ENCODE peak calls at places on chromosome 21, in nine cellular contexts. C is vagina, T is ovary, P is prostate gland, L is transverse colon, A is sigmoid colon, W is GM12878, I is body of pancreas, O is Peyer's patch. N is an unnamed sample. For H3K27me3, the result is how much of the 10 kb centered on the place peaks cover.

GRCh38 chr21:34129971-34130597 is 56.7 kb downstream of the MRPS6 start:
- DNase-seq in I (no peak), L (no peak), P (no peak), T (no peak), C (no peak), A (no peak), O (no peak), W (no peak), N (no peak)

GRCh38 chr21:27429612-27430361 is 462.9 kb upstream of the ADAMTS5 start:
- DNase-seq in P (no peak), O (no peak), C (no peak), W (no peak), I (no peak), L (no peak), T (no peak), A (no peak), N (peak)

GRCh38 chr21:31299291-31300147 is 44.5 kb downstream of the TIAM1 start:
- DNase-seq in O (no peak), P (peak), W (peak), A (no peak), I (no peak), L (no peak), T (no peak), C (no peak), N (no peak)

GRCh38 chr21:42144221-42144620 is 73.1 kb downstream of the UMODL1 start:
- DNase-seq in I (no peak), P (no peak), A (peak), C (no peak), T (no peak), W (no peak), L (no peak), O (no peak), N (no peak)

GRCh38 chr21:28537371-28538079 is 455.2 kb downstream of the LTN1 start:
- DNase-seq in L (no peak), W (no peak), T (no peak), O (no peak), C (no peak), A (no peak), P (no peak), I (no peak), N (no peak)

GRCh38 chr21:41316641-41317392 is at the start of gene FAM3B:
- DNase-seq in W (no peak), L (peak), P (no peak), A (no peak), O (no peak), I (peak), T (no peak), C (no peak), N (no peak)

GRCh38 chr21:23963454-23963853 is 1643.8 kb downstream of the MRPL39 start:
- DNase-seq in L (no peak), A (no peak), O (no peak), W (no peak), P (no peak), I (no peak), T (no peak), C (no peak), N (no peak)

GRCh38 chr21:31383770-31384169 is 39.7 kb upstream of the TIAM1 start:
- DNase-seq in A (no peak), O (no peak), I (no peak), T (no peak), C (no peak), P (no peak), W (no peak), L (no peak), N (no peak)

GRCh38 chr21:22575165-22575584 is 1577.0 kb downstream of the NCAM2 start:
- DNase-seq in L (no peak), P (no peak), I (no peak), O (no peak), A (no peak), W (no peak), C (no peak), T (no peak), N (no peak)

GRCh38 chr21:42525228-42525604 is 11.6 kb downstream of the SLC37A1 start:
- DNase-seq in P (no peak), L (no peak), I (no peak), W (no peak), T (peak), O (no peak), A (peak), C (no peak), N (no peak)

GRCh38 chr21:28066051-28066450 is 926.6 kb downstream of the LTN1 start:
- DNase-seq in C (no peak), I (no peak), O (no peak), L (no peak), A (no peak), T (no peak), P (no peak), W (no peak), N (no peak)

GRCh38 chr21:18986197-18986596 is 582.6 kb upstream of the TMPRSS15 start:
- DNase-seq in O (no peak), P (no peak), T (no peak), L (no peak), A (peak), W (no peak), C (no peak), I (no peak), N (no peak)

GRCh38 chr21:19864456-19864855 is 1133.8 kb upstream of the NCAM2 start:
- DNase-seq in T (no peak), A (no peak), L (no peak), W (no peak), P (no peak), O (no peak), C (no peak), I (no peak), N (no peak)

GRCh38 chr21:42614391-42614790 is 39.0 kb upstream of the PDE9A start:
- DNase-seq in O (no peak), L (no peak), A (no peak), P (no peak), C (no peak), W (no peak), I (no peak), T (no peak), N (no peak)

GRCh38 chr21:41689289-41689583 is 77.6 kb downstream of the RIPK4 start:
- DNase-seq in W (no peak), A (no peak), I (no peak), O (no peak), P (no peak), L (no peak), T (no peak), C (no peak), N (no peak)

GRCh38 chr21:42163511-42163863 is 55.5 kb upstream of the ABCG1 start:
- DNase-seq in T (no peak), W (no peak), O (no peak), C (peak), L (no peak), A (no peak), I (no peak), P (no peak), N (no peak)

DNA sequence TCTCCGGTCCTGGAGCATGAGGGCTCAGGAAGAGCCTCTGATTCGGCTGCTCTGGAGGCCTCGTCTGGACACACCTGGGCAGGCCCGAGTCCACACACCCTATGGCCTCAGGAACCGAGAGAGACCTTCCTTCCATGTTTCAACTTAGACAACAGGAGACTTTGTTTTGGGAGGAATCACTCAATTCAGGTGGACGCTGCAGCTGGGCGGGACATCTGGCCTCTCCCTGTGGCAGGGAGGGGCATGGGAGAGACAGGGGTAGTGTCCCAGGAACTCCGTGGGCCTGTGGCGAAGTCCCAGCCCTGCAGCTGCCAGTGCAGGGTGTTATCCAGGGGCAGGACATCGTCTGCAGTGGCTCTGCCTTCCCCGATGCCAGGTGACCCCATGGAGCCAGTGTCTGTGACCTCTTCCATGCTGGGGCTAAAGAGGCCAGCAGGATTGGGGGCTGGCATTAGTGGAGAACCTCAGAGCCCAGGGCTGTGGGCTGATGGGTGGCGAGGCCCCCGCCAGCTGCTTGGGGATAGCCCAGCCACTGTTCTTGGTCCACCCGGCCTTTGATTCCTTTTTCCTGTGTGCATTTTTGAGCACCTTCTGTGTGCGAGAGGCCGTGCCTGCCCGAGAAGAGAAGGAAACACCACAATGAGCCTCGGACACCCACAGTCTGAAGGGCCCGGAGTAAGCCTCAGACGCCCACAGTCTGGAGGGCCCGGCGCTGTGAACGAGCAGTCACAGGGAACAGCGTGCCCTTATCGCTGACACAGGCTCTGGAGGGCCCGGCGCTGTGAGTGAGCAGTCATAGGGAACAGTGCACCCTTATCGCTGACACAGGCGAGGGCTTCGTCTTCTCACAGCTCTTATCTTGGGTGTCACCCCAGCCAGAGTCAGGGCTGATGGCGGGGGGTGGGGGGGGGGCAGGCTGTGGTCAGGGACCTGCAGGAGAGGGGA is 6.2 kb downstream of the COL18A1 start:
- DNase-seq in A (peak), L (no peak), P (no peak), O (no peak), C (no peak), W (no peak), I (no peak), T (peak), N (peak)
- TF ChIP-seq POLR2A in A (no peak), L (no peak), P (no peak), O (no peak), C (no peak), W (no peak), I (no peak), T (no peak), N (no peak)

GRCh38 chr21:45942011-45942546 is 39.5 kb upstream of the COL6A1 start:
- DNase-seq in T (no peak), C (no peak), I (no peak), A (no peak), W (no peak), L (no peak), O (no peak), P (no peak), N (no peak)

GRCh38 chr21:45944601-45945000 is 37.0 kb upstream of the COL6A1 start:
- DNase-seq in T (no peak), W (no peak), A (no peak), P (no peak), C (no peak), L (no peak), O (no peak), I (no peak), N (peak)

GRCh38 chr21:45943630-45944540 is 37.7 kb upstream of the COL6A1 start:
- DNase-seq in T (no peak), A (no peak), I (no peak), W (no peak), P (no peak), C (no peak), O (no peak), L (no peak), N (peak)

GRCh38 chr21:45941338-45941710 is 40.2 kb upstream of the COL6A1 start:
- DNase-seq in A (no peak), I (no peak), P (no peak), C (no peak), W (no peak), L (no peak), T (no peak), O (no peak), N (no peak)

DNA sequence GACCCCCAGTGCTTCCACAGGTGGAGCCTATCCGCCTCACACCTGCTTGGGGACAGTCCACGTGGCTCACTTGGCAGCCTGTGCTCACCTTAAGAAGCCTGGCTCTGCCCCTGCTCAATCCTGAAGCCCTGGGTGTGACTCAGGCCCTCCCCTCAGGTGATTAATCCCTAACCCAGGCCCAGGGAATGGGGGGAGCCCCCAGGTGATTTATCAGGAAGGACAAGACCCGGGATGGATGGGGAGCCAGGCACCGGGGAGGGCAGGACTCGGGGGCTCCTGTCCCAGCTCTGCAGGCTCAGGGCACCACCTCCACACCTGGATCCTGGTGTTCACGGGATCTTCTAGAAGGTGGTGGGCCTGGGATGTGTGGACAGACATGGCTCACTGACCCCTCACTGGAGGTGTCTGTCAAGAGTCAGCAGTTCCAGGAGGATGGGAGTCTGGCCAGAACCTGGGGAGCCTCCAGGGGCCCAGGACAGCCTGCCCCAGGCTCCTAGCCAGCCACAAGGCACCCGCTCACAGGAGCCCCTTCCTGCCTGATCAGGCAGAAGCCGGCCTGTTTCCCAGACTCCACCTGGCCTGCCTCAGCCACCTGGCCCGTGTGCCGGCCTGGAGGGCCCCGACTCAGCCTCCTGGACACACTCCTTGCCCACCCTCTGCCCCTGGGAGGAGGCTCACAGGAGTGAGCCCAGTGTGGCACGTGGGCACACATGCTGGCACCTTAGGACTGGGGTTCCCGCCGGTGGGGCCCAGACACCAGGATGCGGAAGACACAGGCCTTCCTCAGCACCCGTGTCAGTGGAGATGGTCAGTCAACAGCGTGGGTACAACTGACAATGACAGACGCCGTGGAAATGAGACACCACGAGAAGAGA is 38.6 kb upstream of the COL6A1 start:
- DNase-seq in P (no peak), O (no peak), L (no peak), I (no peak), T (no peak), W (no peak), C (no peak), A (no peak), N (no peak)
- H3K27me3 ChIP-seq in P (under half), O (under half), L (under half), I (under half), T (under half), W (under half), C (under half), A (under half), N (under half)

DNA sequence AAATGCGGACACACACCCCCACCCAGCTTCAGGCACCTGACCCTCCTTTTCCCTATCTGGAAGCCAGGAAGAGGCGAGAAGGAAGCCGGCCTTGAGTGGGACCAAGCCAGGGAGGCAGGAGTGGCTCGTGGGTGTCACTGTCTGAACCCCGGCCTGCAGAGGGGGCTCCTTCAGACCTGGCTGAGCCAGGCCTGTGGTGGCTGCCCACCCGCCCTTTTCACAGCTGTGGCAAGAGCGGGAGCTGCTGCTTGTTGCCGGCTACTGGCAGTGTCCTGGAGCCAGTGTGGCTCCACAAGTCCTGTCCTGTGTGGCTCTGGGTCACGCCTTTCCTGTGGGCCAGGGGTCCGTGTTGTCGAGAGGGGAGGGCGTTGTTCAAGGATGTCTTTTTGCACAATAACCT is 1.2 kb downstream of the PFKL start:
- DNase-seq in A (no peak), P (no peak), T (no peak), O (no peak), I (no peak), W (no peak), L (no peak), C (no peak), N (no peak)
- H3K27ac ChIP-seq in A (peak), P (peak), T (peak), O (peak), I (peak), W (peak), L (peak), C (peak), N (peak)

GRCh38 chr21:14762734-14763694 is 216.9 kb upstream of the SAMSN1 start:
- DNase-seq in O (no peak), A (no peak), L (no peak), P (no peak), C (no peak), T (no peak), I (no peak), W (peak), N (no peak)
- TF ChIP-seq POLR2A in O (no peak), A (no peak), L (peak), P (no peak), C (no peak), T (no peak), I (no peak), W (no peak), N (no peak)

GRCh38 chr21:44918581-44919033 is 2.1 kb downstream of the ITGB2 start:
- DNase-seq in O (no peak), L (no peak), W (no peak), A (no peak), I (no peak), T (no peak), C (no peak), P (no peak), N (no peak)

GRCh38 chr21:44918107-44918470 is 2.6 kb downstream of the ITGB2 start:
- DNase-seq in P (no peak), L (no peak), O (no peak), I (no peak), W (no peak), T (no peak), A (no peak), C (no peak), N (no peak)

GRCh38 chr21:44920694-44921604 is at the start of gene ITGB2:
- DNase-seq in L (peak), W (no peak), P (no peak), C (no peak), I (peak), T (no peak), O (peak), A (no peak), N (no peak)

GRCh38 chr21:44919913-44920693 is 596 bp downstream of the ITGB2 start:
- DNase-seq in P (no peak), A (no peak), T (no peak), W (no peak), C (no peak), I (no peak), O (no peak), L (no peak), N (peak)

DNA sequence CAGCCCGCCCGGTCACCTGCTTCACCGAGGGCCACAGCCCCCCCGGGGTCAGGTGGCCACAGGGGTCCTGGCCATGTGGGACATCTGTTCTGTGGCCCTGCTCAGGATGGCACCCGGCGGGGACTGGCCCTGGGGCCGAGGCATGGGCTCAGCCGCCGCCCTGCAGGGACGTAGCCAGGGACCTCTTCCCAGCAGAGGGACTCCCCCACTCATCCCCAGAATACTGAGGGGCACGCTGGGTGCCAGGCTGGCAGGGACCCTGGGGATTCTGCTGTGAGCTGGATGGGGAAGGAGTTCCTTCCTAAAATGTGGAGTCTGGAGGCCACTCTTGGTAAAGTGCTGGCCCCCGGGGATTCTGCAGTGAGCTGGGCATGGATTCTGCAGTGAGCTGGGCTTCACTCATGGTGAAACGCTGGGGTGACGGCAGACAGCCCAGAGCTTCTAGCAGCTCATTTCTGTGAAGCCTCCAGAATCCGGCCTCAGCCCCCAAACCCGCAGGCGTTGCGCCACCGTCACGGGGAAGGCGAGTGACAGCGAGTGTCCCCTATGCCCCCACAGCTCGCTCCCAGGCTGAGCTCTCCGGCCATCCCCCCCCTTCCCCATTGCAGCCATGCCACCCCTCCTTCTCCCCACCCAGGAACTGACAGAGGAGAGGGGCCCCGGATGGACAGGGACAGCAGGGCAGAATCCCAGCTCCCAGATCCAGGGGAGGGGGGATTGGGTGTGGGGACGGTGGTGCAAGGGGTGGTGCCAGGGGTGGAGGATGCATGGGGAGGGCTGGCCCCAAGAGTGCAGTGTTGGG is 1.4 kb downstream of the ITGB2 start:
- DNase-seq in W (no peak), C (no peak), O (no peak), I (peak), A (no peak), L (no peak), T (peak), P (no peak), N (peak)
- H3K27me3 ChIP-seq in W (under half), C (under half), O (under half), I (under half), A (under half), L (under half), T (under half), P (under half), N (under half)

DNA sequence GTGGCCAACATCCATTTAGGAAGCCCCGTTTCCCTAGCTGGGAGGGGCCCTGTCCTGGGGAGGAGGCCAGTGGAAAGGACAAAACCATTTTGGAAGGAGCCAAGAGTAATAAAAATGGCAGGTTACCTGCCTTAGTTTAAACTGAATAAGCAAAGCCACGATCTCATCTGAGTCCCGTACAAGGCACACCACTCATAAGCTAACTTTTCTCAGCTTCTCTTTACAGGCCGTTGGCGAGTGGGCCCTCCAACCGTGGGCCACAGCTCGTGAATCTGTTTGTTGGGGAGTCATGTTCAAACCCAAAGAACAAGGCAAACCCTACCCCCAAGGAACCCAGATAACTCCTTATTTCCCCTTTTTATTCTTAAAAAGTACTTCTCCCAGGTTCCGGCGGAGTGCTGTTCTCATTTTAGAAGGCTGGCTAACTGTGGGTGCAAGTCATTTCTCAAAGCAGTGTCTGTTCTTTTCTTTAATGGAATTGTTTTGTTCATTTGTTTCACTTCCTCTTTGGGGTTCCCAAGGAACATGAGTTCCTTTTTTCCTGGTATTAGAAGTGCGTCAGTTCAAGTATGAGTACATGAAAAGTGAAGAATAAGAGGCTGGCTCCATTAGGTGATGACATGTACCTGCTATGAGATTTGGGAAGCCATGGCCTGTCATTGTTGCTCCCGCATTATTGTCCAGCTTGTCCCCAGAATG is 89.0 kb downstream of the PSMG1 start:
- DNase-seq in C (no peak), W (no peak), P (no peak), T (no peak), L (no peak), A (no peak), O (no peak), I (peak), N (no peak)
- H3K27ac ChIP-seq in C (no peak), W (no peak), P (no peak), T (no peak), L (peak), A (peak), O (peak), I (no peak), N (peak)